ENCODE peak calls at places on chromosomes 5 and 9, in four cellular contexts. One of them, this sample, is unnamed.

GRCh38 chr5:6714221-6715041 is 1.2 kb downstream of the TENT4A start:
- DNase-seq in tibial nerve: no peak
- DNase-seq in transverse colon: no peak
- DNase-seq in GM12891: no peak
- DNase-seq in this sample: peak; percentile 66

GRCh38 chr9:123607479-123607878 is 251.5 kb downstream of the CRB2 start:
- DNase-seq in GM12891: no peak
- DNase-seq in transverse colon: no peak
- DNase-seq in tibial nerve: no peak
- DNase-seq in this sample: no peak

GRCh38 chr9:134785325-134786108 is 95.1 kb upstream of the FCN2 start:
- DNase-seq in GM12891: no peak
- DNase-seq in transverse colon: no peak
- DNase-seq in tibial nerve: no peak
- DNase-seq in this sample: peak; percentile 35

GRCh38 chr5:63596254-63596653 is 366.0 kb downstream of the HTR1A start:
- DNase-seq in tibial nerve: no peak
- DNase-seq in transverse colon: no peak
- DNase-seq in GM12891: no peak
- DNase-seq in this sample: no peak

GRCh38 chr9:15578719-15579118 is 25.9 kb downstream of the CCDC171 start:
- DNase-seq in tibial nerve: no peak
- DNase-seq in transverse colon: no peak
- DNase-seq in GM12891: no peak
- DNase-seq in this sample: no peak

GRCh38 chr5:1521671-1522600 is 1.8 kb downstream of the LPCAT1 start:
- DNase-seq in transverse colon: peak; percentile 7
- DNase-seq in tibial nerve: peak; percentile 10
- DNase-seq in GM12891: no peak
- DNase-seq in this sample: peak; percentile 98

GRCh38 chr9:4497855-4498254 is 7.6 kb downstream of the SLC1A1 start:
- DNase-seq in transverse colon: no peak
- DNase-seq in GM12891: no peak
- DNase-seq in tibial nerve: no peak
- DNase-seq in this sample: no peak

GRCh38 chr5:82352146-82352791 is 74.1 kb upstream of the RPS23 start:
- DNase-seq in GM12891: no peak
- DNase-seq in tibial nerve: no peak
- DNase-seq in transverse colon: no peak
- DNase-seq in this sample: no peak

GRCh38 chr9:28179893-28180292 is 606.6 kb upstream of the C9orf72 start:
- DNase-seq in transverse colon: no peak
- DNase-seq in GM12891: no peak
- DNase-seq in tibial nerve: no peak
- DNase-seq in this sample: no peak

GRCh38 chr9:129596541-129597328 is 24.2 kb downstream of the C9orf50 start:
- DNase-seq in GM12891: no peak
- DNase-seq in transverse colon: peak; percentile 53
- DNase-seq in tibial nerve: peak; percentile 47
- DNase-seq in this sample: no peak

GRCh38 chr5:163880307-163880706 is 374.9 kb downstream of the MAT2B start:
- DNase-seq in tibial nerve: no peak
- DNase-seq in GM12891: no peak
- DNase-seq in transverse colon: no peak
- DNase-seq in this sample: no peak

GRCh38 chr9:82565188-82565966 is 497.6 kb downstream of the RASEF start:
- DNase-seq in tibial nerve: no peak
- DNase-seq in GM12891: no peak
- DNase-seq in transverse colon: no peak
- DNase-seq in this sample: no peak

GRCh38 chr5:96816430-96816939 is 8.7 kb upstream of the ERAP1 start:
- DNase-seq in transverse colon: peak; percentile 35
- DNase-seq in tibial nerve: no peak
- DNase-seq in GM12891: no peak
- DNase-seq in this sample: no peak

GRCh38 chr9:105693435-105694275 is 686 bp upstream of the TMEM38B start:
- DNase-seq in GM12891: no peak
- DNase-seq in transverse colon: no peak
- DNase-seq in tibial nerve: no peak
- DNase-seq in this sample: no peak

GRCh38 chr9:135413086-135413375 is 66.6 kb upstream of the PPP1R26 start:
- DNase-seq in transverse colon: no peak
- DNase-seq in tibial nerve: no peak
- DNase-seq in GM12891: no peak
- DNase-seq in this sample: no peak

GRCh38 chr5:40929049-40929448 is 19.8 kb downstream of the C7 start:
- DNase-seq in GM12891: no peak
- DNase-seq in transverse colon: no peak
- DNase-seq in tibial nerve: no peak
- DNase-seq in this sample: no peak

DNA sequence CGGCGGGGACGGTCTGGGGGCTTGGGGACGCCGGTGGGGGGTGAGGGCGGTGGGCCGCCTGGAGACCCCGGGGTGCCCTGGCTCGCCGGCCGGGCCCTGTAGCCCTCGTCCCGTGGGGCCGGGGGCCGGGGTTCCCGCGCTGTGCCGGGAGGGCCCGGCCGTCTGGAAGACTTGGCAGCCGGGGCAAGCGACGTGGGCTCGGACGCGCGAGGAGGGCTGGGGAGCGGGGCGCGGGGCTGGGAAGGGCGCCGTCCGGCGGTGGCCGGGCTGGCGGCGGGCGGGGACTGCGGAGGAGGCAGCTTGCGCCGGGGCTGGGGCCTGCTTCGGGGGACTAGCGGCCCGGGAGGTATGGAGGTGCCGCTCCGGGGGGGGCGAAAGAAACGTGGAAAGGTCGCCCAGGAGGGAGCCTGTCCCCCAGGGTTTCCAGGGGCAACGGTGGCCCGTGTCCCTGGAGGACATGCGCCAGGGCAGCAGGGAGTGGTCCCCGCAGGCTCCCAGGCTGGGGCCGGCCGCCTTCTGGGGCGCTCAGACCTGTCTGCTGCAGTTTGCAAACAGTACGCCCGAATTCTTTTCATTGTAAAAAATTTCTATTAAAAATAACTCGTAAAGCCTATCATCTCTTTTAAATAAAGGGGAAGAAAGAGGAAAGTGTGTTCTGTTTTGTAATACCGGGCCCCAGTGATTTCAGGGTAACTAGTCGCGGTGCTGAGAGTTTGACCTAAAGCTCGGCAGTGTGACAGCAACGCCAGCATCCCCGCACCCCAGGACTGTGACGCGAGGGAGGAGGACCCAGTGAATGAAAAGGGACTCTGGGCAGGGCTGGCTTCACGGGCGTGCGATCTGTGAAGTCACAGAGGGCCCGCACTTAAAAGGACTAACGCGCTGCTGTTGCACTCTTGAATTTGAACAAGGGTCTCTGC is 752 bp upstream of the ANKH start:
- DNase-seq in tibial nerve: peak; percentile 60
- DNase-seq in transverse colon: peak; percentile 85
- DNase-seq in GM12891: no peak
- DNase-seq in this sample: peak; percentile 43
- TF ChIP-seq POLR2A in tibial nerve: peak; percentile 47
- TF ChIP-seq POLR2A in transverse colon: peak; percentile 77
- TF ChIP-seq POLR2A in GM12891: no peak
- TF ChIP-seq POLR2A in this sample: peak; percentile 43

GRCh38 chr5:79694652-79695051 is 5.0 kb downstream of the CMYA5 start:
- DNase-seq in GM12891: no peak
- DNase-seq in transverse colon: no peak
- DNase-seq in tibial nerve: no peak
- DNase-seq in this sample: no peak
- TF ChIP-seq POLR2A in GM12891: no peak
- TF ChIP-seq POLR2A in transverse colon: no peak
- TF ChIP-seq POLR2A in tibial nerve: no peak
- TF ChIP-seq POLR2A in this sample: no peak

GRCh38 chr5:16508730-16509531 is 43.3 kb upstream of the ZNF622 start:
- DNase-seq in tibial nerve: no peak
- DNase-seq in GM12891: no peak
- DNase-seq in transverse colon: peak; percentile 38
- DNase-seq in this sample: peak; percentile 82
- TF ChIP-seq POLR2A in tibial nerve: no peak
- TF ChIP-seq POLR2A in GM12891: no peak
- TF ChIP-seq POLR2A in transverse colon: peak; percentile 87
- TF ChIP-seq POLR2A in this sample: no peak

GRCh38 chr9:127422133-127422782 is 1.9 kb upstream of the ZNF79 start:
- DNase-seq in tibial nerve: no peak
- DNase-seq in transverse colon: no peak
- DNase-seq in GM12891: no peak
- DNase-seq in this sample: no peak

GRCh38 chr9:127423591-127423933 is 620 bp upstream of the ZNF79 start:
- DNase-seq in transverse colon: no peak
- DNase-seq in GM12891: no peak
- DNase-seq in tibial nerve: no peak
- DNase-seq in this sample: peak; percentile 67

GRCh38 chr9:127424669-127424986 is 446 bp downstream of the ZNF79 start:
- DNase-seq in GM12891: no peak
- DNase-seq in tibial nerve: no peak
- DNase-seq in transverse colon: no peak
- DNase-seq in this sample: no peak

GRCh38 chr9:127422787-127423186 is 1.4 kb upstream of the ZNF79 start:
- DNase-seq in GM12891: no peak
- DNase-seq in transverse colon: no peak
- DNase-seq in tibial nerve: no peak
- DNase-seq in this sample: no peak

GRCh38 chr9:127423934-127424668 is at the start of gene ZNF79:
- DNase-seq in GM12891: peak; percentile 94
- DNase-seq in transverse colon: peak; percentile 95
- DNase-seq in tibial nerve: peak; percentile 86
- DNase-seq in this sample: peak; percentile 99
- TF ChIP-seq POLR2A in GM12891: peak; percentile 89
- TF ChIP-seq POLR2A in transverse colon: peak; percentile 75
- TF ChIP-seq POLR2A in tibial nerve: peak; percentile 58
- TF ChIP-seq POLR2A in this sample: peak; percentile 90

GRCh38 chr9:35831040-35831439 is 2.0 kb downstream of the TMEM8B start:
- DNase-seq in GM12891: no peak
- DNase-seq in transverse colon: no peak
- DNase-seq in tibial nerve: no peak
- DNase-seq in this sample: no peak

GRCh38 chr9:35828716-35829083 is at the start of gene FAM221B:
- DNase-seq in transverse colon: peak; percentile 48
- DNase-seq in tibial nerve: no peak
- DNase-seq in GM12891: no peak
- DNase-seq in this sample: no peak

GRCh38 chr9:35827486-35827885 is 1.0 kb downstream of the FAM221B start:
- DNase-seq in transverse colon: no peak
- DNase-seq in GM12891: no peak
- DNase-seq in tibial nerve: no peak
- DNase-seq in this sample: no peak

GRCh38 chr9:35829764-35830096 is 702 bp downstream of the TMEM8B start:
- DNase-seq in tibial nerve: no peak
- DNase-seq in transverse colon: no peak
- DNase-seq in GM12891: no peak
- DNase-seq in this sample: no peak

GRCh38 chr9:35829084-35829763 is at the start of gene TMEM8B:
- DNase-seq in tibial nerve: peak; percentile 99
- DNase-seq in transverse colon: peak; percentile 97
- DNase-seq in GM12891: peak; percentile 92
- DNase-seq in this sample: peak; percentile 82
- TF ChIP-seq POLR2A in tibial nerve: peak; percentile 82
- TF ChIP-seq POLR2A in transverse colon: peak; percentile 35
- TF ChIP-seq POLR2A in GM12891: no peak
- TF ChIP-seq POLR2A in this sample: no peak

GRCh38 chr9:137244486-137245449 is 3.7 kb downstream of the TUBB4B start:
- DNase-seq in tibial nerve: no peak
- DNase-seq in GM12891: no peak
- DNase-seq in transverse colon: no peak
- DNase-seq in this sample: no peak
- TF ChIP-seq POLR2A in tibial nerve: no peak
- TF ChIP-seq POLR2A in GM12891: peak; percentile 76
- TF ChIP-seq POLR2A in transverse colon: no peak
- TF ChIP-seq POLR2A in this sample: no peak

GRCh38 chr5:141926434-141926833 is 2.8 kb downstream of the DELE1 start:
- DNase-seq in transverse colon: no peak
- DNase-seq in tibial nerve: no peak
- DNase-seq in GM12891: no peak
- DNase-seq in this sample: no peak

GRCh38 chr5:141920771-141921170 is 2.9 kb upstream of the DELE1 start:
- DNase-seq in transverse colon: no peak
- DNase-seq in GM12891: no peak
- DNase-seq in tibial nerve: no peak
- DNase-seq in this sample: no peak

GRCh38 chr5:141928051-141928450 is 4.4 kb downstream of the DELE1 start:
- DNase-seq in transverse colon: no peak
- DNase-seq in GM12891: no peak
- DNase-seq in tibial nerve: no peak
- DNase-seq in this sample: no peak

GRCh38 chr5:141919218-141920129 is 4.2 kb upstream of the DELE1 start:
- DNase-seq in transverse colon: peak; percentile 45
- DNase-seq in tibial nerve: no peak
- DNase-seq in GM12891: no peak
- DNase-seq in this sample: no peak

GRCh38 chr5:141923443-141924313 is at the start of gene DELE1:
- DNase-seq in tibial nerve: peak; percentile 89
- DNase-seq in GM12891: peak; percentile 86
- DNase-seq in transverse colon: peak; percentile 95
- DNase-seq in this sample: peak; percentile 94
- TF ChIP-seq POLR2A in tibial nerve: peak; percentile 91
- TF ChIP-seq POLR2A in GM12891: peak; percentile 79
- TF ChIP-seq POLR2A in transverse colon: peak; percentile 94
- TF ChIP-seq POLR2A in this sample: peak; percentile 76

GRCh38 chr5:115227281-115227680 is 35.4 kb downstream of the PGGT1B start:
- DNase-seq in tibial nerve: no peak
- DNase-seq in GM12891: no peak
- DNase-seq in transverse colon: no peak
- DNase-seq in this sample: no peak
- TF ChIP-seq POLR2A in tibial nerve: no peak
- TF ChIP-seq POLR2A in GM12891: no peak
- TF ChIP-seq POLR2A in transverse colon: no peak
- TF ChIP-seq POLR2A in this sample: no peak

This sample was measured in H54.